ENCODE peak calls at places on chromosomes 6 and 20, in nine cellular contexts. One of them, this sample, is unnamed.

GRCh38 chr20:44019638-44020335 is 105.1 kb downstream of the TOX2 start:
- DNase-seq in fibroblast of mammary gland: peak
- DNase-seq in DMS79 treated with DMSO at 0.1 percent for 48 hours: no peak
- DNase-seq in GDM1: no peak
- DNase-seq in tibial artery: no peak
- DNase-seq in stimulated activated CD4-positive, alpha-beta T cell treated with anti-CD3 and anti-CD28 coated beads, Interleukin-4, amount 100 ng/mL, for 48 hours: no peak
- DNase-seq in iris pigment epithelial cell: peak
- DNase-seq in left ventricle myocardium inferior: no peak
- DNase-seq in sciatic nerve: peak
- DNase-seq in this sample: peak

GRCh38 chr6:106158816-106159215 is 72.7 kb downstream of the PRDM1 start:
- DNase-seq in sciatic nerve: no peak
- DNase-seq in iris pigment epithelial cell: no peak
- DNase-seq in stimulated activated CD4-positive, alpha-beta T cell treated with anti-CD3 and anti-CD28 coated beads, Interleukin-4, amount 100 ng/mL, for 48 hours: no peak
- DNase-seq in DMS79 treated with DMSO at 0.1 percent for 48 hours: no peak
- DNase-seq in left ventricle myocardium inferior: no peak
- DNase-seq in fibroblast of mammary gland: no peak
- DNase-seq in GDM1: no peak
- DNase-seq in tibial artery: no peak
- DNase-seq in this sample: no peak

GRCh38 chr20:42961771-42962170 is 227.9 kb downstream of the PTPRT start:
- DNase-seq in left ventricle myocardium inferior: no peak
- DNase-seq in iris pigment epithelial cell: no peak
- DNase-seq in DMS79 treated with DMSO at 0.1 percent for 48 hours: no peak
- DNase-seq in sciatic nerve: no peak
- DNase-seq in GDM1: no peak
- DNase-seq in fibroblast of mammary gland: no peak
- DNase-seq in stimulated activated CD4-positive, alpha-beta T cell treated with anti-CD3 and anti-CD28 coated beads, Interleukin-4, amount 100 ng/mL, for 48 hours: no peak
- DNase-seq in tibial artery: no peak
- DNase-seq in this sample: no peak

GRCh38 chr6:18380165-18380564 is 7.0 kb upstream of the RNF144B start:
- DNase-seq in left ventricle myocardium inferior: no peak
- DNase-seq in iris pigment epithelial cell: no peak
- DNase-seq in GDM1: no peak
- DNase-seq in DMS79 treated with DMSO at 0.1 percent for 48 hours: no peak
- DNase-seq in tibial artery: no peak
- DNase-seq in sciatic nerve: no peak
- DNase-seq in stimulated activated CD4-positive, alpha-beta T cell treated with anti-CD3 and anti-CD28 coated beads, Interleukin-4, amount 100 ng/mL, for 48 hours: no peak
- DNase-seq in fibroblast of mammary gland: peak
- DNase-seq in this sample: no peak

GRCh38 chr20:63599396-63600050 is 25.5 kb upstream of the HELZ2 start:
- DNase-seq in left ventricle myocardium inferior: no peak
- DNase-seq in iris pigment epithelial cell: no peak
- DNase-seq in stimulated activated CD4-positive, alpha-beta T cell treated with anti-CD3 and anti-CD28 coated beads, Interleukin-4, amount 100 ng/mL, for 48 hours: no peak
- DNase-seq in sciatic nerve: no peak
- DNase-seq in fibroblast of mammary gland: no peak
- DNase-seq in tibial artery: no peak
- DNase-seq in GDM1: no peak
- DNase-seq in DMS79 treated with DMSO at 0.1 percent for 48 hours: no peak
- DNase-seq in this sample: no peak

GRCh38 chr6:31821301-31822037 is 6.1 kb upstream of the HSPA1B start:
- DNase-seq in fibroblast of mammary gland: peak
- DNase-seq in DMS79 treated with DMSO at 0.1 percent for 48 hours: peak
- DNase-seq in sciatic nerve: peak
- DNase-seq in left ventricle myocardium inferior: peak
- DNase-seq in stimulated activated CD4-positive, alpha-beta T cell treated with anti-CD3 and anti-CD28 coated beads, Interleukin-4, amount 100 ng/mL, for 48 hours: peak
- DNase-seq in iris pigment epithelial cell: peak
- DNase-seq in GDM1: no peak
- DNase-seq in tibial artery: peak
- DNase-seq in this sample: peak

GRCh38 chr20:51511861-51512619 is 30.5 kb downstream of the NFATC2 start:
- DNase-seq in fibroblast of mammary gland: peak
- DNase-seq in GDM1: no peak
- DNase-seq in iris pigment epithelial cell: no peak
- DNase-seq in sciatic nerve: no peak
- DNase-seq in stimulated activated CD4-positive, alpha-beta T cell treated with anti-CD3 and anti-CD28 coated beads, Interleukin-4, amount 100 ng/mL, for 48 hours: no peak
- DNase-seq in left ventricle myocardium inferior: no peak
- DNase-seq in DMS79 treated with DMSO at 0.1 percent for 48 hours: no peak
- DNase-seq in tibial artery: no peak
- DNase-seq in this sample: no peak

GRCh38 chr6:82085701-82086100 is 161.8 kb downstream of the IBTK start:
- DNase-seq in tibial artery: no peak
- DNase-seq in GDM1: no peak
- DNase-seq in DMS79 treated with DMSO at 0.1 percent for 48 hours: no peak
- DNase-seq in stimulated activated CD4-positive, alpha-beta T cell treated with anti-CD3 and anti-CD28 coated beads, Interleukin-4, amount 100 ng/mL, for 48 hours: no peak
- DNase-seq in sciatic nerve: no peak
- DNase-seq in left ventricle myocardium inferior: no peak
- DNase-seq in iris pigment epithelial cell: no peak
- DNase-seq in fibroblast of mammary gland: no peak
- DNase-seq in this sample: no peak

GRCh38 chr20:57211949-57212889 is 54.2 kb downstream of the BMP7 start:
- DNase-seq in fibroblast of mammary gland: peak
- DNase-seq in sciatic nerve: peak
- DNase-seq in GDM1: no peak
- DNase-seq in DMS79 treated with DMSO at 0.1 percent for 48 hours: peak
- DNase-seq in stimulated activated CD4-positive, alpha-beta T cell treated with anti-CD3 and anti-CD28 coated beads, Interleukin-4, amount 100 ng/mL, for 48 hours: no peak
- DNase-seq in left ventricle myocardium inferior: peak
- DNase-seq in tibial artery: no peak
- DNase-seq in iris pigment epithelial cell: peak
- DNase-seq in this sample: no peak

GRCh38 chr6:98382246-98382645 is 452.1 kb upstream of the POU3F2 start:
- DNase-seq in DMS79 treated with DMSO at 0.1 percent for 48 hours: no peak
- DNase-seq in stimulated activated CD4-positive, alpha-beta T cell treated with anti-CD3 and anti-CD28 coated beads, Interleukin-4, amount 100 ng/mL, for 48 hours: no peak
- DNase-seq in GDM1: no peak
- DNase-seq in sciatic nerve: no peak
- DNase-seq in left ventricle myocardium inferior: no peak
- DNase-seq in tibial artery: no peak
- DNase-seq in iris pigment epithelial cell: no peak
- DNase-seq in fibroblast of mammary gland: no peak
- DNase-seq in this sample: no peak

GRCh38 chr20:35953411-35954199 is 697 bp downstream of the SCAND1 start:
- DNase-seq in stimulated activated CD4-positive, alpha-beta T cell treated with anti-CD3 and anti-CD28 coated beads, Interleukin-4, amount 100 ng/mL, for 48 hours: peak
- DNase-seq in sciatic nerve: peak
- DNase-seq in GDM1: peak
- DNase-seq in fibroblast of mammary gland: peak
- DNase-seq in left ventricle myocardium inferior: peak
- DNase-seq in DMS79 treated with DMSO at 0.1 percent for 48 hours: no peak
- DNase-seq in iris pigment epithelial cell: peak
- DNase-seq in tibial artery: no peak
- DNase-seq in this sample: peak

GRCh38 chr6:137692308-137692707 is 174.8 kb upstream of the TNFAIP3 start:
- DNase-seq in left ventricle myocardium inferior: no peak
- DNase-seq in DMS79 treated with DMSO at 0.1 percent for 48 hours: no peak
- DNase-seq in tibial artery: no peak
- DNase-seq in sciatic nerve: no peak
- DNase-seq in fibroblast of mammary gland: no peak
- DNase-seq in GDM1: no peak
- DNase-seq in iris pigment epithelial cell: no peak
- DNase-seq in stimulated activated CD4-positive, alpha-beta T cell treated with anti-CD3 and anti-CD28 coated beads, Interleukin-4, amount 100 ng/mL, for 48 hours: no peak
- DNase-seq in this sample: no peak

GRCh38 chr20:62856931-62857619 is 4.5 kb downstream of the TCFL5 start:
- DNase-seq in DMS79 treated with DMSO at 0.1 percent for 48 hours: no peak
- DNase-seq in fibroblast of mammary gland: no peak
- DNase-seq in iris pigment epithelial cell: no peak
- DNase-seq in sciatic nerve: peak
- DNase-seq in GDM1: no peak
- DNase-seq in left ventricle myocardium inferior: no peak
- DNase-seq in stimulated activated CD4-positive, alpha-beta T cell treated with anti-CD3 and anti-CD28 coated beads, Interleukin-4, amount 100 ng/mL, for 48 hours: no peak
- DNase-seq in tibial artery: no peak
- DNase-seq in this sample: no peak

GRCh38 chr6:110447761-110448160 is 28.7 kb downstream of the SLC22A16 start:
- DNase-seq in GDM1: no peak
- DNase-seq in sciatic nerve: no peak
- DNase-seq in tibial artery: no peak
- DNase-seq in iris pigment epithelial cell: no peak
- DNase-seq in stimulated activated CD4-positive, alpha-beta T cell treated with anti-CD3 and anti-CD28 coated beads, Interleukin-4, amount 100 ng/mL, for 48 hours: no peak
- DNase-seq in DMS79 treated with DMSO at 0.1 percent for 48 hours: no peak
- DNase-seq in fibroblast of mammary gland: no peak
- DNase-seq in left ventricle myocardium inferior: no peak
- DNase-seq in this sample: no peak

GRCh38 chr6:32291549-32291948 is 67.7 kb upstream of the NOTCH4 start:
- DNase-seq in DMS79 treated with DMSO at 0.1 percent for 48 hours: no peak
- DNase-seq in tibial artery: no peak
- DNase-seq in stimulated activated CD4-positive, alpha-beta T cell treated with anti-CD3 and anti-CD28 coated beads, Interleukin-4, amount 100 ng/mL, for 48 hours: no peak
- DNase-seq in fibroblast of mammary gland: no peak
- DNase-seq in GDM1: no peak
- DNase-seq in iris pigment epithelial cell: no peak
- DNase-seq in sciatic nerve: no peak
- DNase-seq in left ventricle myocardium inferior: no peak
- DNase-seq in this sample: no peak

GRCh38 chr20:38104283-38104682 is 60.8 kb downstream of the TGM2 start:
- DNase-seq in left ventricle myocardium inferior: no peak
- DNase-seq in tibial artery: no peak
- DNase-seq in stimulated activated CD4-positive, alpha-beta T cell treated with anti-CD3 and anti-CD28 coated beads, Interleukin-4, amount 100 ng/mL, for 48 hours: no peak
- DNase-seq in DMS79 treated with DMSO at 0.1 percent for 48 hours: no peak
- DNase-seq in GDM1: no peak
- DNase-seq in fibroblast of mammary gland: no peak
- DNase-seq in iris pigment epithelial cell: no peak
- DNase-seq in sciatic nerve: no peak
- DNase-seq in this sample: no peak

GRCh38 chr6:52786249-52786956 is 17.2 kb downstream of the GSTA1 start:
- DNase-seq in sciatic nerve: no peak
- DNase-seq in GDM1: no peak
- DNase-seq in left ventricle myocardium inferior: no peak
- DNase-seq in stimulated activated CD4-positive, alpha-beta T cell treated with anti-CD3 and anti-CD28 coated beads, Interleukin-4, amount 100 ng/mL, for 48 hours: no peak
- DNase-seq in iris pigment epithelial cell: no peak
- DNase-seq in tibial artery: no peak
- DNase-seq in fibroblast of mammary gland: no peak
- DNase-seq in DMS79 treated with DMSO at 0.1 percent for 48 hours: no peak
- DNase-seq in this sample: no peak

GRCh38 chr20:56621730-56622129 is 7.4 kb upstream of the TFAP2C start:
- DNase-seq in DMS79 treated with DMSO at 0.1 percent for 48 hours: no peak
- DNase-seq in stimulated activated CD4-positive, alpha-beta T cell treated with anti-CD3 and anti-CD28 coated beads, Interleukin-4, amount 100 ng/mL, for 48 hours: no peak
- DNase-seq in GDM1: no peak
- DNase-seq in iris pigment epithelial cell: no peak
- DNase-seq in tibial artery: no peak
- DNase-seq in sciatic nerve: no peak
- DNase-seq in fibroblast of mammary gland: no peak
- DNase-seq in left ventricle myocardium inferior: no peak
- DNase-seq in this sample: no peak

GRCh38 chr6:43996614-43997341 is 130.5 kb downstream of the MRPL14 start:
- DNase-seq in GDM1: no peak
- DNase-seq in sciatic nerve: peak
- DNase-seq in stimulated activated CD4-positive, alpha-beta T cell treated with anti-CD3 and anti-CD28 coated beads, Interleukin-4, amount 100 ng/mL, for 48 hours: no peak
- DNase-seq in DMS79 treated with DMSO at 0.1 percent for 48 hours: no peak
- DNase-seq in left ventricle myocardium inferior: no peak
- DNase-seq in iris pigment epithelial cell: no peak
- DNase-seq in fibroblast of mammary gland: no peak
- DNase-seq in tibial artery: peak
- DNase-seq in this sample: peak

GRCh38 chr6:31356216-31356945 is 598 bp downstream of the HLA-B start:
- DNase-seq in GDM1: no peak
- DNase-seq in left ventricle myocardium inferior: peak
- DNase-seq in fibroblast of mammary gland: no peak
- DNase-seq in sciatic nerve: no peak
- DNase-seq in tibial artery: peak
- DNase-seq in iris pigment epithelial cell: peak
- DNase-seq in DMS79 treated with DMSO at 0.1 percent for 48 hours: no peak
- DNase-seq in stimulated activated CD4-positive, alpha-beta T cell treated with anti-CD3 and anti-CD28 coated beads, Interleukin-4, amount 100 ng/mL, for 48 hours: no peak
- DNase-seq in this sample: peak

GRCh38 chr6:3540253-3540820 is 83.5 kb upstream of the SLC22A23 start:
- DNase-seq in GDM1: no peak
- DNase-seq in DMS79 treated with DMSO at 0.1 percent for 48 hours: no peak
- DNase-seq in iris pigment epithelial cell: no peak
- DNase-seq in sciatic nerve: no peak
- DNase-seq in fibroblast of mammary gland: no peak
- DNase-seq in tibial artery: no peak
- DNase-seq in left ventricle myocardium inferior: no peak
- DNase-seq in stimulated activated CD4-positive, alpha-beta T cell treated with anti-CD3 and anti-CD28 coated beads, Interleukin-4, amount 100 ng/mL, for 48 hours: no peak
- DNase-seq in this sample: no peak

GRCh38 chr6:131756039-131756438 is 45.2 kb upstream of the CTAGE9 start:
- DNase-seq in sciatic nerve: no peak
- DNase-seq in tibial artery: no peak
- DNase-seq in fibroblast of mammary gland: peak
- DNase-seq in DMS79 treated with DMSO at 0.1 percent for 48 hours: no peak
- DNase-seq in stimulated activated CD4-positive, alpha-beta T cell treated with anti-CD3 and anti-CD28 coated beads, Interleukin-4, amount 100 ng/mL, for 48 hours: no peak
- DNase-seq in iris pigment epithelial cell: peak
- DNase-seq in GDM1: no peak
- DNase-seq in left ventricle myocardium inferior: no peak
- DNase-seq in this sample: no peak

GRCh38 chr6:39102024-39102820 is 12.8 kb downstream of the SAYSD1 start:
- DNase-seq in fibroblast of mammary gland: peak
- DNase-seq in left ventricle myocardium inferior: peak
- DNase-seq in sciatic nerve: no peak
- DNase-seq in GDM1: no peak
- DNase-seq in DMS79 treated with DMSO at 0.1 percent for 48 hours: no peak
- DNase-seq in tibial artery: no peak
- DNase-seq in iris pigment epithelial cell: peak
- DNase-seq in stimulated activated CD4-positive, alpha-beta T cell treated with anti-CD3 and anti-CD28 coated beads, Interleukin-4, amount 100 ng/mL, for 48 hours: no peak
- DNase-seq in this sample: no peak

GRCh38 chr6:146545608-146546007 is 2.0 kb downstream of the RAB32 start:
- DNase-seq in DMS79 treated with DMSO at 0.1 percent for 48 hours: no peak
- DNase-seq in tibial artery: no peak
- DNase-seq in left ventricle myocardium inferior: no peak
- DNase-seq in fibroblast of mammary gland: peak
- DNase-seq in stimulated activated CD4-positive, alpha-beta T cell treated with anti-CD3 and anti-CD28 coated beads, Interleukin-4, amount 100 ng/mL, for 48 hours: no peak
- DNase-seq in GDM1: no peak
- DNase-seq in sciatic nerve: no peak
- DNase-seq in iris pigment epithelial cell: peak
- DNase-seq in this sample: no peak

GRCh38 chr6:27096834-27097511 is 150.5 kb upstream of the PRSS16 start:
- DNase-seq in iris pigment epithelial cell: peak
- DNase-seq in stimulated activated CD4-positive, alpha-beta T cell treated with anti-CD3 and anti-CD28 coated beads, Interleukin-4, amount 100 ng/mL, for 48 hours: peak
- DNase-seq in GDM1: no peak
- DNase-seq in fibroblast of mammary gland: peak
- DNase-seq in DMS79 treated with DMSO at 0.1 percent for 48 hours: no peak
- DNase-seq in tibial artery: no peak
- DNase-seq in sciatic nerve: no peak
- DNase-seq in left ventricle myocardium inferior: no peak
- DNase-seq in this sample: peak

This sample was measured in activated naive CD4-positive, alpha-beta T cell treated with anti-CD3 and anti-CD28 coated beads, Interleukin-2, amount 10 ng/mL, durations not matched to agents 7 days and 5 days.